ENCODE peak calls at places on chromosomes 3 and 15, in nine cellular contexts. P, Y, H, S, G, F, X, W and Z are unnamed samples.

GRCh38 chr3:190229632-190230424 is 92.4 kb downstream of the CLDN1 start:
- DNase-seq in S (no peak), H (no peak), P (no peak), G (no peak), F (no peak), Y (no peak), W (no peak), X (no peak), Z (no peak)

GRCh38 chr3:70433091-70433490 is 120.7 kb upstream of the MDFIC2 start:
- DNase-seq in H (no peak), W (no peak), Y (no peak), G (no peak), X (no peak), S (no peak), F (no peak), P (no peak), Z (no peak)

GRCh38 chr3:181379278-181379677 is 332.4 kb upstream of the SOX2 start:
- DNase-seq in X (no peak), W (no peak), P (no peak), Y (no peak), G (no peak), S (no peak), F (no peak), H (no peak), Z (no peak)

GRCh38 chr3:139358857-139359562 is 15.2 kb downstream of the MRPS22 start:
- DNase-seq in X (peak; percentile 30), P (no peak), S (peak; percentile 78), Y (no peak), G (no peak), W (no peak), H (no peak), F (no peak), Z (no peak)

GRCh38 chr3:181710581-181711255 is 1.0 kb upstream of the SOX2 start:
- DNase-seq in F (no peak), P (peak; percentile 90), G (no peak), W (no peak), X (no peak), Y (no peak), S (no peak), H (no peak), Z (no peak)

GRCh38 chr3:142210144-142210543 is 15.2 kb downstream of the GK5 start:
- DNase-seq in H (no peak), F (no peak), X (no peak), Y (peak; percentile 1), W (no peak), P (no peak), G (no peak), S (no peak), Z (no peak)

GRCh38 chr3:192212335-192212734 is 515.0 kb downstream of the FGF12 start:
- DNase-seq in X (no peak), S (no peak), W (no peak), Y (no peak), P (no peak), H (no peak), G (no peak), F (no peak), Z (no peak)

GRCh38 chr3:181912384-181912783 is 200.7 kb downstream of the SOX2 start:
- DNase-seq in W (no peak), P (no peak), S (no peak), H (no peak), G (no peak), F (no peak), X (no peak), Y (no peak), Z (no peak)

GRCh38 chr15:81809543-81809942 is 236.3 kb downstream of the MEX3B start:
- DNase-seq in X (peak; percentile 32), G (no peak), H (no peak), W (no peak), P (peak; percentile 70), F (no peak), Y (no peak), S (no peak), Z (no peak)

GRCh38 chr3:110821586-110821985 is 250.0 kb upstream of the NECTIN3 start:
- DNase-seq in G (no peak), S (no peak), W (no peak), H (no peak), F (no peak), X (no peak), Y (peak; percentile 18), P (no peak), Z (no peak)

GRCh38 chr3:168622795-168623194 is 527.1 kb upstream of the GOLIM4 start:
- DNase-seq in H (no peak), G (no peak), S (no peak), Y (no peak), X (no peak), F (no peak), P (no peak), W (no peak), Z (no peak)

GRCh38 chr3:175146258-175146657 is 287.1 kb downstream of the NAALADL2 start:
- DNase-seq in S (no peak), F (no peak), H (no peak), Y (peak; percentile 8), G (no peak), W (no peak), P (no peak), X (no peak), Z (no peak)

GRCh38 chr3:172530566-172530965 is 7.3 kb upstream of the TNFSF10 start:
- DNase-seq in G (no peak), W (peak; percentile 76), X (no peak), F (no peak), Y (no peak), H (no peak), S (no peak), P (no peak), Z (no peak)

GRCh38 chr3:194189243-194189791 is 53.4 kb downstream of the HES1 start:
- DNase-seq in Y (no peak), W (no peak), G (no peak), H (no peak), X (no peak), P (no peak), S (no peak), F (no peak), Z (no peak)

GRCh38 chr3:34140606-34141005 is 342.2 kb downstream of the PDCD6IP start:
- DNase-seq in X (no peak), P (no peak), H (no peak), Y (no peak), G (no peak), F (no peak), S (no peak), W (no peak), Z (no peak)

GRCh38 chr3:142445816-142446254 is 2.0 kb downstream of the XRN1 start:
- DNase-seq in G (peak; percentile 7), X (no peak), S (no peak), F (no peak), H (peak; percentile 65), P (no peak), Y (no peak), W (peak; percentile 10), Z (no peak)

GRCh38 chr3:30282052-30282708 is 324.2 kb upstream of the TGFBR2 start:
- DNase-seq in X (no peak), S (no peak), H (no peak), G (no peak), P (peak; percentile 77), W (no peak), Y (peak; percentile 75), F (no peak), Z (no peak)